ENCODE peak calls at places on chromosomes 11 and 22, in nine cellular contexts. U is MCF 10A, Z is neural crest cell, Y is IMR-90, K is heart right ventricle, Q is nephron progenitor cell, E is ovary, R is gastrocnemius medialis, D is lower leg skin. W is an unnamed sample.

GRCh38 chr11:129384415-129384814 is 8.8 kb downstream of the BARX2 start:
- DNase-seq in K (no peak), D (no peak), Q (no peak), R (no peak), U (no peak), E (no peak), Y (no peak), Z (no peak), W (no peak)

GRCh38 chr22:31917227-31917921 is 27.0 kb upstream of the YWHAH start:
- DNase-seq in Z (no peak), R (no peak), E (no peak), D (no peak), Y (no peak), K (peak; percentile 20), Q (no peak), U (no peak), W (no peak)

GRCh38 chr22:37675930-37676571 is 615 bp downstream of the LGALS1 start:
- DNase-seq in K (peak; percentile 70), R (peak; percentile 88), Z (no peak), Y (no peak), U (peak; percentile 59), D (no peak), Q (no peak), E (peak; percentile 68), W (no peak)

GRCh38 chr22:38417252-38418060 is 37.5 kb downstream of the KCNJ4 start:
- DNase-seq in K (no peak), Q (no peak), Y (no peak), R (no peak), U (no peak), Z (no peak), E (no peak), D (no peak), W (no peak)

GRCh38 chr11:38014405-38014804 is 1416.4 kb upstream of the RAG2 start:
- DNase-seq in D (no peak), Q (no peak), K (no peak), U (peak; percentile 41), Y (peak; percentile 20), Z (no peak), E (no peak), R (no peak), W (no peak)

GRCh38 chr11:134755535-134755934 is 343.5 kb upstream of the B3GAT1 start:
- DNase-seq in K (no peak), Q (no peak), R (no peak), Y (no peak), Z (no peak), D (no peak), U (no peak), E (no peak), W (no peak)

GRCh38 chr22:17777005-17777716 is 2.9 kb upstream of the BID start:
- DNase-seq in R (no peak), U (no peak), D (no peak), K (peak; percentile 42), Z (no peak), Y (no peak), Q (no peak), E (no peak), W (peak; percentile 61)

GRCh38 chr11:102802341-102802740 is 4.4 kb upstream of the MMP1 start:
- DNase-seq in Y (peak; percentile 95), R (no peak), D (peak; percentile 37), E (no peak), Z (no peak), U (peak; percentile 63), Q (no peak), K (no peak), W (no peak)

GRCh38 chr11:12212181-12212820 is 101.9 kb downstream of the MICAL2 start:
- DNase-seq in Q (no peak), K (no peak), U (no peak), E (no peak), R (no peak), Y (no peak), D (no peak), Z (no peak), W (no peak)

GRCh38 chr11:64263021-64263946 is 12.0 kb downstream of the PLCB3 start:
- DNase-seq in D (no peak), Z (no peak), E (no peak), R (no peak), U (peak; percentile 42), K (no peak), Q (peak; percentile 60), Y (peak; percentile 56), W (no peak)

GRCh38 chr11:10233581-10233980 is 60.4 kb downstream of the SBF2 start:
- DNase-seq in D (no peak), R (no peak), K (no peak), Y (peak; percentile 91), Z (no peak), U (peak; percentile 32), Q (no peak), E (no peak), W (no peak)

GRCh38 chr11:15276616-15277015 is 161.9 kb downstream of the INSC start:
- DNase-seq in Z (peak; percentile 31), U (peak; percentile 11), Q (peak; percentile 21), E (no peak), D (no peak), R (no peak), K (no peak), Y (peak; percentile 4), W (no peak)
- TF ChIP-seq CTCF in Z (peak; percentile 57), U (peak; percentile 11), Q (peak; percentile 50), E (no peak), D (no peak), R (no peak), K (no peak), Y (peak; percentile 36), W (no peak)

DNA sequence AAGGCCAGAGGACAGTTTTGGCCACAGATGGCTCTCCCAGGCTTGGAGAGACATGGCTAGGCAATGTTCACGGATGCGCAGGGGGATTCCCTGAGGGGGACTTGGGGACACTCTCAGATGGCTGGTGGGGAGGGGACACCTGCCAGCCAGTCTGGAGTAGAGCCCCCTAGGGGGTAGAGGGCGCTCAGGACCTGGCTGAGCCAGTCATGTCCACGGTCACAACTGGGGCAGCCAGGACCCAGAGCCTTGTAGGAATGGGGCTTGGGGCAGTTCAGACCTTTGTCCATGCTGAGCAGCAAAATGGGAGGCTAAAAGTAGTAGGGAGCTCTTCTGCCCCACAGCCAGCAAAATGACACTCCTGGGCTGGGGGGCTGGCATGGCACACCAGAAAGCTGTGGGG is 1.7 kb downstream of the CSDC2 start:
- DNase-seq in Q (no peak), E (no peak), K (no peak), Z (no peak), Y (no peak), U (no peak), D (no peak), R (no peak), W (no peak)
- TF ChIP-seq CTCF in Q (no peak), E (no peak), K (no peak), Z (no peak), Y (no peak), U (no peak), D (no peak), R (no peak), W (no peak)

GRCh38 chr11:116740741-116741140 is 32.0 kb downstream of the BUD13 start:
- DNase-seq in D (no peak), E (no peak), Y (no peak), U (no peak), R (no peak), K (no peak), Z (no peak), Q (no peak), W (no peak)
- TF ChIP-seq CTCF in D (no peak), E (no peak), Y (no peak), U (no peak), R (no peak), K (no peak), Z (no peak), Q (no peak), W (no peak)

GRCh38 chr11:77206264-77207018 is 78.4 kb downstream of the MYO7A start:
- DNase-seq in Q (no peak), Z (no peak), U (no peak), R (no peak), D (no peak), K (no peak), Y (no peak), E (no peak), W (peak; percentile 27)

GRCh38 chr11:77203901-77204755 is 76.1 kb downstream of the MYO7A start:
- DNase-seq in Q (no peak), K (no peak), R (no peak), Y (no peak), E (no peak), D (no peak), Z (no peak), U (no peak), W (no peak)

GRCh38 chr11:77205467-77206263 is 77.6 kb downstream of the MYO7A start:
- DNase-seq in U (no peak), E (no peak), D (no peak), K (no peak), Q (no peak), Y (no peak), R (no peak), Z (no peak), W (no peak)

GRCh38 chr11:77202941-77203900 is 75.2 kb downstream of the MYO7A start:
- DNase-seq in K (no peak), Q (no peak), E (no peak), D (no peak), Y (no peak), Z (no peak), U (no peak), R (no peak), W (no peak)

DNA sequence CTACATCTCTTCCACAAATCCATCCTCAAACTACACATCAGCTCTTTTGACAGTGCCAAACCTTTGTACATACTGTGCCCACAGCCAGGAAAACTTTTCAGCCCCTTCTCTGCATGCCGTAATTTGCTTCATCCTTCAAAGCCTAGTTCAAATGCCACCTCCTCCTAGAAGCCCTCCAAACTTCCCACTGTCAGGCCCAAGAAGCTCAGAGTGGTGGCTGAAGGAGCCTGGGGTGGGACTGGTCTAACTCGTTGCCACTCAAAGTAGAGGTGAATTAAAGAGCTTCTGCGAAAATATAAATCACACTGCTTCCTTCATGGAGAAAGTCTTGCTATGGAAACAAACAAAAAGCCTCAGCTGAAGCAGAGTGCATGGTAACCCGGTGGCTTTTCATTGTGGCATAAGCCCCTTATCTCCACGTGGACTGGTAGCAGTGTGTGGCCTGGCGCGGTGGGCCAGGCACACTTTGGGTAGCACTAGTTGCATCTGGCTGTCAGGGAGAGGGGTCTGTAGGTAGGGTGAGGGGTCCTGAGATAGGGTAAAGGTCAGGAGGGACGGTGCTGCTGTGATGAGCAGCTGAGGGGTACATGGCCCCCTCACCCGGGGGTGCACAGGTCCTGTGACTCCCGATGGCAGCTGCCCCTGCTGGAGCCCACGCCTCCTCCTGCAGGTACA is 76.9 kb downstream of the MYO7A start:
- DNase-seq in R (no peak), D (no peak), E (no peak), K (no peak), Q (no peak), U (no peak), Y (no peak), Z (no peak), W (no peak)
- TF ChIP-seq CTCF in R (no peak), D (no peak), E (no peak), K (no peak), Q (no peak), U (no peak), Y (no peak), Z (no peak), W (no peak)

GRCh38 chr22:30327864-30328345 is 1.2 kb upstream of the TBC1D10A start:
- DNase-seq in Q (no peak), U (peak; percentile 61), E (no peak), K (no peak), Z (no peak), D (no peak), R (no peak), Y (no peak), W (no peak)
- TF ChIP-seq CTCF in Q (no peak), U (peak; percentile 14), E (no peak), K (no peak), Z (peak; percentile 49), D (no peak), R (no peak), Y (peak; percentile 13), W (no peak)

GRCh38 chr11:32391965-32392553 is 43.3 kb downstream of the WT1 start:
- DNase-seq in K (no peak), Z (no peak), E (peak; percentile 43), Q (no peak), Y (peak; percentile 70), U (no peak), D (no peak), R (no peak), W (no peak)
- TF ChIP-seq CTCF in K (no peak), Z (no peak), E (no peak), Q (no peak), Y (no peak), U (no peak), D (no peak), R (no peak), W (no peak)